ENCODE peak calls at places on chromosomes 2 and 18, in nine cellular contexts. One of them, this sample, is unnamed.

GRCh38 chr2:7400628-7401027 is 483.4 kb downstream of the RNF144A start:
- DNase-seq in thoracic aorta: no peak
- DNase-seq in neural progenitor cell: no peak
- DNase-seq in WTC11: no peak
- DNase-seq in epithelial cell of esophagus: no peak
- DNase-seq in left ventricle myocardium inferior: no peak
- DNase-seq in endothelial cell: no peak
- DNase-seq in MM.1S: no peak
- DNase-seq in stomach: no peak
- DNase-seq in this sample: no peak

GRCh38 chr2:66577331-66578041 is 142.6 kb downstream of the MEIS1 start:
- DNase-seq in thoracic aorta: no peak
- DNase-seq in neural progenitor cell: peak
- DNase-seq in WTC11: peak
- DNase-seq in epithelial cell of esophagus: no peak
- DNase-seq in left ventricle myocardium inferior: no peak
- DNase-seq in endothelial cell: peak
- DNase-seq in MM.1S: no peak
- DNase-seq in stomach: no peak
- DNase-seq in this sample: peak

GRCh38 chr18:58541789-58542425 is 87.0 kb downstream of the ALPK2 start:
- DNase-seq in thoracic aorta: no peak
- DNase-seq in neural progenitor cell: no peak
- DNase-seq in WTC11: no peak
- DNase-seq in epithelial cell of esophagus: peak
- DNase-seq in left ventricle myocardium inferior: no peak
- DNase-seq in endothelial cell: no peak
- DNase-seq in MM.1S: peak
- DNase-seq in stomach: no peak
- DNase-seq in this sample: no peak

GRCh38 chr18:36580266-36580665 is 248.5 kb downstream of the TPGS2 start:
- DNase-seq in thoracic aorta: no peak
- DNase-seq in neural progenitor cell: no peak
- DNase-seq in WTC11: no peak
- DNase-seq in epithelial cell of esophagus: peak
- DNase-seq in left ventricle myocardium inferior: peak
- DNase-seq in endothelial cell: no peak
- DNase-seq in MM.1S: no peak
- DNase-seq in stomach: no peak
- DNase-seq in this sample: no peak

GRCh38 chr2:114006460-114006859 is 116.6 kb downstream of the ACTR3 start:
- DNase-seq in thoracic aorta: no peak
- DNase-seq in neural progenitor cell: no peak
- DNase-seq in WTC11: no peak
- DNase-seq in epithelial cell of esophagus: no peak
- DNase-seq in left ventricle myocardium inferior: no peak
- DNase-seq in endothelial cell: no peak
- DNase-seq in MM.1S: no peak
- DNase-seq in stomach: no peak
- DNase-seq in this sample: no peak

GRCh38 chr18:23357992-23358594 is 95.0 kb upstream of the RIOK3 start:
- DNase-seq in thoracic aorta: no peak
- DNase-seq in neural progenitor cell: no peak
- DNase-seq in WTC11: no peak
- DNase-seq in epithelial cell of esophagus: no peak
- DNase-seq in left ventricle myocardium inferior: peak
- DNase-seq in endothelial cell: no peak
- DNase-seq in MM.1S: no peak
- DNase-seq in stomach: peak
- DNase-seq in this sample: no peak

GRCh38 chr2:232539298-232540231 is at the start of gene CHRNG:
- DNase-seq in thoracic aorta: no peak
- DNase-seq in neural progenitor cell: peak
- DNase-seq in WTC11: no peak
- DNase-seq in epithelial cell of esophagus: no peak
- DNase-seq in left ventricle myocardium inferior: peak
- DNase-seq in endothelial cell: no peak
- DNase-seq in MM.1S: no peak
- DNase-seq in stomach: peak
- DNase-seq in this sample: no peak

GRCh38 chr18:50306944-50307343 is 19.5 kb upstream of the CXXC1 start:
- DNase-seq in thoracic aorta: no peak
- DNase-seq in neural progenitor cell: peak
- DNase-seq in WTC11: no peak
- DNase-seq in epithelial cell of esophagus: no peak
- DNase-seq in left ventricle myocardium inferior: no peak
- DNase-seq in endothelial cell: no peak
- DNase-seq in MM.1S: no peak
- DNase-seq in stomach: peak
- DNase-seq in this sample: no peak

GRCh38 chr2:196482119-196483065 is 157.1 kb upstream of the CCDC150 start:
- DNase-seq in thoracic aorta: no peak
- DNase-seq in neural progenitor cell: no peak
- DNase-seq in WTC11: peak
- DNase-seq in epithelial cell of esophagus: peak
- DNase-seq in left ventricle myocardium inferior: no peak
- DNase-seq in endothelial cell: no peak
- DNase-seq in MM.1S: no peak
- DNase-seq in stomach: no peak
- DNase-seq in this sample: no peak

GRCh38 chr2:69545477-69545932 is 98.0 kb downstream of the AAK1 start:
- DNase-seq in thoracic aorta: no peak
- DNase-seq in neural progenitor cell: no peak
- DNase-seq in WTC11: no peak
- DNase-seq in epithelial cell of esophagus: no peak
- DNase-seq in left ventricle myocardium inferior: no peak
- DNase-seq in endothelial cell: no peak
- DNase-seq in MM.1S: no peak
- DNase-seq in stomach: no peak
- DNase-seq in this sample: no peak

GRCh38 chr2:85409719-85410583 is at the start of gene CAPG:
- DNase-seq in thoracic aorta: no peak
- DNase-seq in neural progenitor cell: no peak
- DNase-seq in WTC11: peak
- DNase-seq in epithelial cell of esophagus: peak
- DNase-seq in left ventricle myocardium inferior: peak
- DNase-seq in endothelial cell: no peak
- DNase-seq in MM.1S: peak
- DNase-seq in stomach: peak
- DNase-seq in this sample: no peak

GRCh38 chr18:51342815-51343214 is 145.3 kb upstream of the MEX3C start:
- DNase-seq in thoracic aorta: no peak
- DNase-seq in neural progenitor cell: no peak
- DNase-seq in WTC11: no peak
- DNase-seq in epithelial cell of esophagus: peak
- DNase-seq in left ventricle myocardium inferior: no peak
- DNase-seq in endothelial cell: no peak
- DNase-seq in MM.1S: peak
- DNase-seq in stomach: no peak
- DNase-seq in this sample: no peak

GRCh38 chr2:111036042-111036441 is 84.7 kb upstream of the BCL2L11 start:
- DNase-seq in thoracic aorta: no peak
- DNase-seq in neural progenitor cell: no peak
- DNase-seq in WTC11: no peak
- DNase-seq in epithelial cell of esophagus: no peak
- DNase-seq in left ventricle myocardium inferior: no peak
- DNase-seq in endothelial cell: no peak
- DNase-seq in MM.1S: peak
- DNase-seq in stomach: peak
- DNase-seq in this sample: no peak

GRCh38 chr2:179235463-179236108 is 29.0 kb downstream of the SESTD1 start:
- DNase-seq in thoracic aorta: no peak
- DNase-seq in neural progenitor cell: no peak
- DNase-seq in WTC11: no peak
- DNase-seq in epithelial cell of esophagus: no peak
- DNase-seq in left ventricle myocardium inferior: no peak
- DNase-seq in endothelial cell: no peak
- DNase-seq in MM.1S: no peak
- DNase-seq in stomach: no peak
- DNase-seq in this sample: no peak

GRCh38 chr2:10234013-10234306 is 68.7 kb upstream of the HPCAL1 start:
- DNase-seq in thoracic aorta: no peak
- DNase-seq in neural progenitor cell: no peak
- DNase-seq in WTC11: peak
- DNase-seq in epithelial cell of esophagus: no peak
- DNase-seq in left ventricle myocardium inferior: no peak
- DNase-seq in endothelial cell: no peak
- DNase-seq in MM.1S: no peak
- DNase-seq in stomach: no peak
- DNase-seq in this sample: no peak

GRCh38 chr18:67672142-67672541 is 155.6 kb upstream of the DSEL start:
- DNase-seq in thoracic aorta: no peak
- DNase-seq in neural progenitor cell: no peak
- DNase-seq in WTC11: no peak
- DNase-seq in epithelial cell of esophagus: peak
- DNase-seq in left ventricle myocardium inferior: no peak
- DNase-seq in endothelial cell: no peak
- DNase-seq in MM.1S: no peak
- DNase-seq in stomach: no peak
- DNase-seq in this sample: no peak

DNA sequence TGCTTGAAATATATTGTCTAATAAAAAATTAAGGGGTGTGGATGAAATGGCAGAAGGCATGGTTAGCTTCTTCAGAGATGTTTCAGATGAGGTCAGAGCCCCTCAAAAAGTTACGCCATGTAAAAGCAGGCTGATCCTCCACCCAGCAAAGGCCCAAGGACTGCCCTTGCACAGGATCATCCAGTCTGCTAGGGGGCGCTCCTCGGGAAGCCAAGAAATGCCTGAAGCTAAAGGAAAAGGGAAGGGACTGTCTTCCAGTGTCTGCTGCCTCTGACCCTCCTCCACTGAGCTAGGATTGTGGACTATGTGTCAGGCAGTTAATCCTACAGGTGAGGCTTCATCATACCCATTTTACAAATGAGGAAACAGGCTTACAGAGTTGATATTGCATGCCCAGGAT is 33.8 kb upstream of the TEX51 start:
- DNase-seq in thoracic aorta: no peak
- DNase-seq in neural progenitor cell: no peak
- DNase-seq in WTC11: peak
- DNase-seq in epithelial cell of esophagus: no peak
- DNase-seq in left ventricle myocardium inferior: no peak
- DNase-seq in endothelial cell: no peak
- DNase-seq in MM.1S: no peak
- DNase-seq in stomach: no peak
- DNase-seq in this sample: no peak
- TF ChIP-seq CTCF in thoracic aorta: no peak
- TF ChIP-seq CTCF in neural progenitor cell: peak
- TF ChIP-seq CTCF in WTC11: no peak
- TF ChIP-seq CTCF in epithelial cell of esophagus: no peak
- TF ChIP-seq CTCF in left ventricle myocardium inferior: no peak
- TF ChIP-seq CTCF in endothelial cell: no peak
- TF ChIP-seq CTCF in MM.1S: no peak
- TF ChIP-seq CTCF in stomach: no peak
- TF ChIP-seq CTCF in this sample: no peak

GRCh38 chr2:28338754-28339325 is 53.8 kb upstream of the FOSL2 start:
- DNase-seq in thoracic aorta: no peak
- DNase-seq in neural progenitor cell: peak
- DNase-seq in WTC11: no peak
- DNase-seq in epithelial cell of esophagus: peak
- DNase-seq in left ventricle myocardium inferior: no peak
- DNase-seq in endothelial cell: no peak
- DNase-seq in MM.1S: no peak
- DNase-seq in stomach: peak
- DNase-seq in this sample: no peak

GRCh38 chr2:28342081-28342967 is 50.3 kb upstream of the FOSL2 start:
- DNase-seq in thoracic aorta: peak
- DNase-seq in neural progenitor cell: no peak
- DNase-seq in WTC11: no peak
- DNase-seq in epithelial cell of esophagus: no peak
- DNase-seq in left ventricle myocardium inferior: peak
- DNase-seq in endothelial cell: no peak
- DNase-seq in MM.1S: no peak
- DNase-seq in stomach: peak
- DNase-seq in this sample: no peak

GRCh38 chr2:28339516-28340175 is 53.0 kb upstream of the FOSL2 start:
- DNase-seq in thoracic aorta: no peak
- DNase-seq in neural progenitor cell: no peak
- DNase-seq in WTC11: no peak
- DNase-seq in epithelial cell of esophagus: no peak
- DNase-seq in left ventricle myocardium inferior: no peak
- DNase-seq in endothelial cell: no peak
- DNase-seq in MM.1S: no peak
- DNase-seq in stomach: no peak
- DNase-seq in this sample: no peak

GRCh38 chr2:28341208-28341891 is 51.3 kb upstream of the FOSL2 start:
- DNase-seq in thoracic aorta: no peak
- DNase-seq in neural progenitor cell: no peak
- DNase-seq in WTC11: no peak
- DNase-seq in epithelial cell of esophagus: no peak
- DNase-seq in left ventricle myocardium inferior: no peak
- DNase-seq in endothelial cell: no peak
- DNase-seq in MM.1S: no peak
- DNase-seq in stomach: no peak
- DNase-seq in this sample: no peak

GRCh38 chr2:28340312-28341202 is 52.1 kb upstream of the FOSL2 start:
- DNase-seq in thoracic aorta: no peak
- DNase-seq in neural progenitor cell: no peak
- DNase-seq in WTC11: no peak
- DNase-seq in epithelial cell of esophagus: no peak
- DNase-seq in left ventricle myocardium inferior: no peak
- DNase-seq in endothelial cell: no peak
- DNase-seq in MM.1S: no peak
- DNase-seq in stomach: peak
- DNase-seq in this sample: no peak
- TF ChIP-seq CTCF in thoracic aorta: no peak
- TF ChIP-seq CTCF in neural progenitor cell: peak
- TF ChIP-seq CTCF in WTC11: no peak
- TF ChIP-seq CTCF in epithelial cell of esophagus: no peak
- TF ChIP-seq CTCF in left ventricle myocardium inferior: no peak
- TF ChIP-seq CTCF in endothelial cell: no peak
- TF ChIP-seq CTCF in MM.1S: no peak
- TF ChIP-seq CTCF in stomach: no peak
- TF ChIP-seq CTCF in this sample: no peak

DNA sequence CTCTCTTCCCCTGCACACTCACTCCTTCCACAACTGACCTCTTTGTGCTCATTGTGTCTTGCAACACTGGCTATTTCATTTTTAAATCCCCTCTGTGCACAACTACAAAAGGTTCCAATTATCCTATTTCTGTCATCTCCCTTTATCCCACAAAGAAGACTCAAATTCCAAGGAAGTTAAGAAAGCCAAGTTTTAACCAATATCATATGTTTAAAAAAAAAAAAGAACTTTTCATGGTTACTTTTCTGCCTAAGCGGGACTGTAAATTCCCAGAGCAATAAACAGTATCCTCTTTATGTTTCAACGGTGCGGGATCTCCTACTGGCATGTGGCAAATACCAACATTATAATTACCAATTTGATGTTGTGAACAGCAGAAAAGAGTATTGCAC is 83.8 kb downstream of the DOCK10 start:
- DNase-seq in thoracic aorta: no peak
- DNase-seq in neural progenitor cell: peak
- DNase-seq in WTC11: no peak
- DNase-seq in epithelial cell of esophagus: no peak
- DNase-seq in left ventricle myocardium inferior: no peak
- DNase-seq in endothelial cell: no peak
- DNase-seq in MM.1S: no peak
- DNase-seq in stomach: no peak
- DNase-seq in this sample: no peak
- TF ChIP-seq CTCF in thoracic aorta: no peak
- TF ChIP-seq CTCF in neural progenitor cell: no peak
- TF ChIP-seq CTCF in WTC11: no peak
- TF ChIP-seq CTCF in epithelial cell of esophagus: no peak
- TF ChIP-seq CTCF in left ventricle myocardium inferior: no peak
- TF ChIP-seq CTCF in endothelial cell: no peak
- TF ChIP-seq CTCF in MM.1S: no peak
- TF ChIP-seq CTCF in stomach: no peak
- TF ChIP-seq CTCF in this sample: no peak

GRCh38 chr2:217837001-217837491 is 165.7 kb downstream of the TNS1 start:
- DNase-seq in thoracic aorta: peak
- DNase-seq in neural progenitor cell: peak
- DNase-seq in WTC11: peak
- DNase-seq in epithelial cell of esophagus: peak
- DNase-seq in left ventricle myocardium inferior: peak
- DNase-seq in endothelial cell: no peak
- DNase-seq in MM.1S: no peak
- DNase-seq in stomach: peak
- DNase-seq in this sample: no peak
- TF ChIP-seq CTCF in thoracic aorta: no peak
- TF ChIP-seq CTCF in neural progenitor cell: peak
- TF ChIP-seq CTCF in WTC11: no peak
- TF ChIP-seq CTCF in epithelial cell of esophagus: peak
- TF ChIP-seq CTCF in left ventricle myocardium inferior: peak
- TF ChIP-seq CTCF in endothelial cell: no peak
- TF ChIP-seq CTCF in MM.1S: no peak
- TF ChIP-seq CTCF in stomach: no peak
- TF ChIP-seq CTCF in this sample: peak